ENCODE peak calls at places on chromosomes 2 and 18, in four cellular contexts. V, L, W and K are unnamed samples.

GRCh38 chr18:79389689-79390088 is 6.0 kb upstream of the NFATC1 start:
- DNase-seq in W (no peak), L (no peak), V (no peak), K (no peak)

GRCh38 chr2:62215306-62216064 is 19.6 kb downstream of the B3GNT2 start:
- DNase-seq in W (no peak), L (no peak), V (peak; percentile 39), K (peak; percentile 46)

GRCh38 chr2:208370881-208371633 is 35.5 kb upstream of the PTH2R start:
- DNase-seq in W (no peak), V (peak; percentile 31), L (no peak), K (peak; percentile 27)

GRCh38 chr2:217854684-217855083 is 148.1 kb downstream of the TNS1 start:
- DNase-seq in V (no peak), W (no peak), L (no peak), K (no peak)

GRCh38 chr2:8993196-8993901 is 10.1 kb downstream of the MBOAT2 start:
- DNase-seq in V (no peak), L (no peak), W (no peak), K (peak; percentile 64)

GRCh38 chr2:16314001-16314400 is 351.6 kb downstream of the CYRIA start:
- DNase-seq in L (no peak), W (no peak), V (no peak), K (no peak)

GRCh38 chr2:102664439-102665042 is 45.2 kb downstream of the SLC9A2 start:
- DNase-seq in V (peak; percentile 76), L (peak; percentile 80), W (peak; percentile 27), K (peak; percentile 6)

GRCh38 chr2:46569061-46569560 is 89.7 kb downstream of the TMEM247 start:
- DNase-seq in V (no peak), W (no peak), L (no peak), K (peak; percentile 58)

GRCh38 chr2:11373096-11373495 is 28.7 kb upstream of the ROCK2 start:
- DNase-seq in W (no peak), L (no peak), V (no peak), K (no peak)

GRCh38 chr2:61426267-61426897 is 44.5 kb downstream of the USP34 start:
- DNase-seq in W (peak; percentile 66), L (peak; percentile 80), V (peak; percentile 56), K (no peak)

GRCh38 chr2:9703085-9703641 is 72.4 kb upstream of the YWHAQ start:
- DNase-seq in L (peak; percentile 97), V (no peak), W (peak; percentile 39), K (peak; percentile 71)

GRCh38 chr2:241728000-241728399 is 6.4 kb upstream of the D2HGDH start:
- DNase-seq in L (no peak), V (no peak), W (no peak), K (no peak)

GRCh38 chr2:27893031-27893430 is 2.5 kb downstream of the BABAM2 start:
- DNase-seq in L (no peak), W (no peak), V (no peak), K (no peak)

GRCh38 chr2:27902143-27902542 is 11.6 kb downstream of the BABAM2 start:
- DNase-seq in L (no peak), V (no peak), W (no peak), K (no peak)

GRCh38 chr2:27901219-27901618 is 10.7 kb downstream of the BABAM2 start:
- DNase-seq in W (no peak), L (no peak), V (no peak), K (peak; percentile 32)

GRCh38 chr2:27903018-27903417 is 12.5 kb downstream of the BABAM2 start:
- DNase-seq in V (no peak), L (no peak), W (no peak), K (no peak)

GRCh38 chr2:27897755-27898154 is 7.2 kb downstream of the BABAM2 start:
- DNase-seq in W (no peak), V (no peak), L (no peak), K (no peak)
- H3K4me2 ChIP-seq in W (no peak overlapping the region), V (no peak overlapping the region), L (no peak overlapping the region), K (no peak overlapping the region)

GRCh38 chr2:112257575-112257974 is 2.7 kb upstream of the ZC3H8 start:
- DNase-seq in L (peak; percentile 13), W (no peak), V (no peak), K (peak; percentile 62)

GRCh38 chr2:112262876-112263275 is 8.0 kb upstream of the ZC3H8 start:
- DNase-seq in W (no peak), V (no peak), L (no peak), K (no peak)

GRCh38 chr2:112260295-112260625 is 5.4 kb upstream of the ZC3H8 start:
- DNase-seq in V (no peak), L (no peak), W (no peak), K (no peak)

GRCh38 chr2:112256654-112257053 is 1.8 kb upstream of the ZC3H8 start:
- DNase-seq in W (no peak), L (no peak), V (no peak), K (no peak)

GRCh38 chr2:112259509-112260294 is 4.9 kb upstream of the ZC3H8 start:
- DNase-seq in V (peak; percentile 52), L (peak; percentile 80), W (peak; percentile 65), K (peak; percentile 76)
- TF ChIP-seq MAZ in V (no peak), L (no peak), W (no peak), K (no peak)

GRCh38 chr2:7053650-7054262 is 136.5 kb downstream of the RNF144A start:
- DNase-seq in W (no peak), V (no peak), L (no peak), K (no peak)
- H3K4me2 ChIP-seq in W (no peak overlapping the region), V (no peak overlapping the region), L (no peak overlapping the region), K (no peak overlapping the region)

GRCh38 chr2:40284797-40285196 is 167.1 kb downstream of the SLC8A1 start:
- DNase-seq in V (no peak), L (no peak), W (no peak), K (peak; percentile 22)
- TF ChIP-seq MAZ in V (no peak), L (no peak), W (no peak), K (no peak)

DNA sequence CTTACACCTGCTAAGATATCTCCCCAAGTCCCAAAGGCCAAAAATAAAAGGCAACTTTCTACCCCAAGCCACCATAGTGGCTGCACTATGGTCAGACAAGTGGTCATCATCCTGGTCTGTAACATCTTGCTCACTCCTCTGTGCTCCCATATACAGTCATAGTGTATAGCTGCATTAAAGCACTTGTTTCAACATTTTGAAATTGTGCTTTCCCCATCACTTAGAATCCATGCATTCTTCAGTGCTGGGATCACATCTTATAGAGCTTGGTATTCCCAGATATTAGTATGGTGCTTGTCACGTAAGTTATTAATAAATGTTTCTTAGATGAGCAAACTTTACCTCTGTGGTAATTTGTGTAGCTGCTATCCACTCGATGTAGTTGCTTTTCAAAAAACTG is 40.4 kb upstream of the CDC42EP3 start:
- DNase-seq in L (no peak), V (no peak), W (no peak), K (peak; percentile 90)
- H3K4me2 ChIP-seq in L (peak overlapping the region; percentile 37), V (no peak overlapping the region), W (no peak overlapping the region), K (peak overlapping the region; percentile 64)

DNA sequence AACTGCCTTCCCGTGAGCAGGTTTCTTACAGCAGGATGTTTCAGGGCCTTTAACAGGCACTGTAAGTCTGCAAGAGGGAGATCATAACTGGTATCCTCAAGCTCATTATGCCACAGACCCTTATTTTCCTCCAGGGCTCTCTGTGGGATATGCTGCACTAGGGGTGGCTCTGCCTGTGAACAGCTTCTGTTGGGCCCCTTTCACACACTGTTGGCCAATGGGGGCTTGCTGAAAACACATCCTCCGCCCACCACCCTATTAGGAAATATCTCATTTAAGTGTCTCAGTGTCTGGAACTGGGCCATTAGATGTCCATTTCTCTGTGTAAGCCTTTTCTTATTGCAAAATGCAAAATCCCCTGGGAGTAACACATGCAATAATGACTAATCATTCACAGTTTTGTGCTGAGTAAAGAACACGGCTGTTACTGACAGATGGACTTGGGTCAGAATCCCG is 414.3 kb upstream of the HS6ST1 start:
- DNase-seq in W (no peak), L (no peak), V (no peak), K (peak; percentile 82)
- TF ChIP-seq MAZ in W (no peak), L (no peak), V (no peak), K (no peak)